ENCODE peak calls at places on chromosomes 7 and 10, in seven cellular contexts. Q is NCI-H1694 treated with DMSO at 0.1 percent for 48 hours, K is HFFc6, O is foreskin melanocyte, E is Caco-2, F is NCI-H1930, P is fibroblast of lung. I is an unnamed sample.

GRCh38 chr10:102208311-102209035 is 17.6 kb upstream of the ELOVL3 start:
- DNase-seq in Q (no peak), K (peak), O (no peak), E (no peak), F (no peak), P (peak), I (no peak)

GRCh38 chr7:142439739-142440138 is 181.9 kb upstream of the PRSS58 start:
- DNase-seq in Q (no peak), K (no peak), O (no peak), E (no peak), F (no peak), P (no peak), I (no peak)

GRCh38 chr7:151286148-151286547 is 37.7 kb upstream of the SMARCD3 start:
- DNase-seq in Q (no peak), K (peak), O (no peak), E (no peak), F (no peak), P (no peak), I (no peak)

GRCh38 chr10:86291616-86292340 is 74.8 kb downstream of the GRID1 start:
- DNase-seq in Q (no peak), K (no peak), O (no peak), E (no peak), F (no peak), P (no peak), I (no peak)

GRCh38 chr7:130486963-130487324 is 4.9 kb upstream of the MEST start:
- DNase-seq in Q (no peak), K (no peak), O (no peak), E (no peak), F (no peak), P (no peak), I (no peak)

GRCh38 chr10:115606727-115607126 is 513.6 kb downstream of the ATRNL1 start:
- DNase-seq in Q (no peak), K (no peak), O (no peak), E (no peak), F (no peak), P (no peak), I (no peak)

GRCh38 chr7:99375070-99375807 is 709 bp downstream of the ARPC1B start:
- DNase-seq in Q (peak), K (peak), O (peak), E (peak), F (peak), P (peak), I (no peak)

GRCh38 chr7:116122972-116123595 is 87.3 kb upstream of the TES start:
- DNase-seq in Q (peak), K (peak), O (peak), E (peak), F (no peak), P (peak), I (no peak)

GRCh38 chr7:35716038-35716803 is 21.3 kb upstream of the HERPUD2 start:
- DNase-seq in Q (peak), K (no peak), O (no peak), E (no peak), F (no peak), P (peak), I (no peak)

GRCh38 chr10:114266521-114266920 is 27.5 kb downstream of the VWA2 start:
- DNase-seq in Q (peak), K (peak), O (no peak), E (no peak), F (no peak), P (peak), I (no peak)

GRCh38 chr10:88027570-88027969 is 164.1 kb downstream of the PTEN start:
- DNase-seq in Q (no peak), K (no peak), O (no peak), E (no peak), F (no peak), P (no peak), I (no peak)

GRCh38 chr7:15476101-15476918 is 85.5 kb downstream of the AGMO start:
- DNase-seq in Q (no peak), K (no peak), O (no peak), E (no peak), F (no peak), P (no peak), I (no peak)

GRCh38 chr7:147595076-147595475 is 995.5 kb upstream of the C7orf33 start:
- DNase-seq in Q (no peak), K (no peak), O (no peak), E (no peak), F (no peak), P (no peak), I (no peak)

GRCh38 chr10:103111918-103112877 is 80.9 kb downstream of the NT5C2 start:
- DNase-seq in Q (no peak), K (no peak), O (no peak), E (no peak), F (peak), P (no peak), I (no peak)

GRCh38 chr7:37182011-37182478 is 266.6 kb downstream of the ELMO1 start:
- DNase-seq in Q (peak), K (peak), O (peak), E (peak), F (peak), P (peak), I (no peak)

GRCh38 chr10:24435374-24435773 is 226.4 kb downstream of the KIAA1217 start:
- DNase-seq in Q (no peak), K (peak), O (no peak), E (no peak), F (no peak), P (peak), I (no peak)

GRCh38 chr7:8143151-8143874 is 118.7 kb downstream of the ICA1 start:
- DNase-seq in Q (no peak), K (no peak), O (no peak), E (no peak), F (no peak), P (no peak), I (no peak)

GRCh38 chr10:78381072-78381471 is 347.4 kb downstream of the RPS24 start:
- DNase-seq in Q (no peak), K (no peak), O (no peak), E (peak), F (no peak), P (no peak), I (no peak)

GRCh38 chr7:32518534-32519140 is 23.3 kb downstream of the AVL9 start:
- DNase-seq in Q (no peak), K (peak), O (peak), E (peak), F (peak), P (peak), I (no peak)

GRCh38 chr7:50711271-50712175 is 71.2 kb downstream of the GRB10 start:
- DNase-seq in Q (no peak), K (no peak), O (no peak), E (no peak), F (no peak), P (peak), I (no peak)

GRCh38 chr7:74033372-74034311 is 5.7 kb downstream of the ELN start:
- DNase-seq in Q (no peak), K (no peak), O (no peak), E (no peak), F (no peak), P (peak), I (no peak)

GRCh38 chr10:72242675-72243074 is 26.6 kb upstream of the ASCC1 start:
- DNase-seq in Q (no peak), K (no peak), O (peak), E (no peak), F (no peak), P (peak), I (no peak)

GRCh38 chr7:66055321-66055956 is 20.2 kb upstream of the ASL start:
- DNase-seq in Q (no peak), K (peak), O (no peak), E (no peak), F (no peak), P (peak), I (no peak)

GRCh38 chr10:31836569-31837406 is 91.8 kb downstream of the ARHGAP12 start:
- DNase-seq in Q (no peak), K (peak), O (peak), E (peak), F (no peak), P (peak), I (no peak)

GRCh38 chr7:100559127-100559526 is 14.6 kb downstream of the SAP25 start:
- DNase-seq in Q (no peak), K (no peak), O (no peak), E (no peak), F (no peak), P (no peak), I (no peak)

GRCh38 chr10:13670311-13670710 is 83.5 kb downstream of the PRPF18 start:
- DNase-seq in Q (no peak), K (no peak), O (no peak), E (no peak), F (no peak), P (no peak), I (no peak)

GRCh38 chr7:148911626-148912025 is 27.5 kb upstream of the EZH2 start:
- DNase-seq in Q (no peak), K (no peak), O (no peak), E (no peak), F (no peak), P (no peak), I (no peak)

GRCh38 chr7:24336461-24336860 is 52.5 kb downstream of the NPY start:
- DNase-seq in Q (no peak), K (no peak), O (no peak), E (peak), F (no peak), P (no peak), I (no peak)

GRCh38 chr7:82194011-82194410 is 249.6 kb downstream of the CACNA2D1 start:
- DNase-seq in Q (no peak), K (peak), O (no peak), E (no peak), F (no peak), P (peak), I (no peak)

GRCh38 chr10:12596055-12596576 is 246.8 kb downstream of the CAMK1D start:
- DNase-seq in Q (no peak), K (no peak), O (no peak), E (no peak), F (no peak), P (no peak), I (no peak)

GRCh38 chr10:131693766-131694165 is 207.0 kb upstream of the PPP2R2D start:
- DNase-seq in Q (no peak), K (no peak), O (no peak), E (no peak), F (no peak), P (no peak), I (no peak)

GRCh38 chr7:15555385-15555859 is 6.4 kb downstream of the AGMO start:
- DNase-seq in Q (no peak), K (peak), O (no peak), E (no peak), F (no peak), P (peak), I (no peak)

GRCh38 chr7:46146454-46147255 is 225.6 kb upstream of the IGFBP3 start:
- DNase-seq in Q (no peak), K (peak), O (no peak), E (no peak), F (no peak), P (peak), I (no peak)

GRCh38 chr7:151309306-151309705 is 32.3 kb upstream of the NUB1 start:
- DNase-seq in Q (no peak), K (peak), O (no peak), E (no peak), F (no peak), P (peak), I (no peak)